ENCODE peak calls at places on chromosome 17, in five cellular contexts. R, O, N, A and F are unnamed samples.

GRCh38 chr17:53101706-53102105 is 721.0 kb upstream of the KIF2B start:
- DNase-seq in R (no peak), O (no peak), N (no peak), A (no peak), F (no peak)

GRCh38 chr17:6482105-6482455 is 37.8 kb downstream of the PIMREG start:
- DNase-seq in R (no peak), O (no peak), N (no peak), A (no peak), F (no peak)

GRCh38 chr17:55852734-55853133 is 101.9 kb downstream of the PCTP start:
- DNase-seq in R (no peak), O (no peak), N (no peak), A (no peak), F (no peak)

GRCh38 chr17:14488958-14489550 is 188.2 kb downstream of the HS3ST3B1 start:
- DNase-seq in R (no peak), O (no peak), N (no peak), A (no peak), F (no peak)

GRCh38 chr17:3955373-3955978 is 8.8 kb downstream of the ATP2A3 start:
- DNase-seq in R (no peak), O (no peak), N (no peak), A (no peak), F (no peak)

GRCh38 chr17:8292639-8293395 is 2.4 kb downstream of the SLC25A35 start:
- DNase-seq in R (no peak), O (no peak), N (no peak), A (no peak), F (no peak)

GRCh38 chr17:20008242-20009051 is 712 bp upstream of the SPECC1 start:
- DNase-seq in R (peak; percentile 68), O (peak; percentile 54), N (no peak), A (no peak), F (peak; percentile 53)

GRCh38 chr17:76687278-76688164 is 23.2 kb downstream of the MXRA7 start:
- DNase-seq in R (no peak), O (peak; percentile 83), N (no peak), A (peak; percentile 55), F (no peak)

GRCh38 chr17:313911-314613 is 38.5 kb downstream of the RPH3AL start:
- DNase-seq in R (no peak), O (no peak), N (no peak), A (no peak), F (no peak)

GRCh38 chr17:61456688-61457225 is 4.5 kb downstream of the TBX4 start:
- DNase-seq in R (no peak), O (no peak), N (no peak), A (no peak), F (no peak)

GRCh38 chr17:47279062-47279801 is 25.6 kb downstream of the ITGB3 start:
- DNase-seq in R (peak; percentile 24), O (peak; percentile 88), N (peak; percentile 99), A (peak; percentile 67), F (no peak)

GRCh38 chr17:74842599-74843351 is 16.9 kb downstream of the GRIN2C start:
- DNase-seq in R (peak; percentile 82), O (peak; percentile 81), N (peak; percentile 52), A (no peak), F (no peak)

GRCh38 chr17:68748381-68748780 is 147.2 kb upstream of the FAM20A start:
- DNase-seq in R (no peak), O (no peak), N (no peak), A (no peak), F (no peak)

GRCh38 chr17:81404557-81405165 is 9.4 kb downstream of the BAHCC1 start:
- DNase-seq in R (no peak), O (no peak), N (no peak), A (no peak), F (no peak)

GRCh38 chr17:8963665-8964258 is 1.7 kb downstream of the PIK3R5 start:
- DNase-seq in R (no peak), O (no peak), N (no peak), A (no peak), F (no peak)

GRCh38 chr17:68172461-68172954 is 75.3 kb upstream of the AMZ2 start:
- DNase-seq in R (peak; percentile 71), O (peak; percentile 72), N (peak; percentile 40), A (peak; percentile 90), F (peak; percentile 61)

GRCh38 chr17:21162394-21162775 is 35.6 kb downstream of the DHRS7B start:
- DNase-seq in R (no peak), O (no peak), N (no peak), A (no peak), F (no peak)

DNA sequence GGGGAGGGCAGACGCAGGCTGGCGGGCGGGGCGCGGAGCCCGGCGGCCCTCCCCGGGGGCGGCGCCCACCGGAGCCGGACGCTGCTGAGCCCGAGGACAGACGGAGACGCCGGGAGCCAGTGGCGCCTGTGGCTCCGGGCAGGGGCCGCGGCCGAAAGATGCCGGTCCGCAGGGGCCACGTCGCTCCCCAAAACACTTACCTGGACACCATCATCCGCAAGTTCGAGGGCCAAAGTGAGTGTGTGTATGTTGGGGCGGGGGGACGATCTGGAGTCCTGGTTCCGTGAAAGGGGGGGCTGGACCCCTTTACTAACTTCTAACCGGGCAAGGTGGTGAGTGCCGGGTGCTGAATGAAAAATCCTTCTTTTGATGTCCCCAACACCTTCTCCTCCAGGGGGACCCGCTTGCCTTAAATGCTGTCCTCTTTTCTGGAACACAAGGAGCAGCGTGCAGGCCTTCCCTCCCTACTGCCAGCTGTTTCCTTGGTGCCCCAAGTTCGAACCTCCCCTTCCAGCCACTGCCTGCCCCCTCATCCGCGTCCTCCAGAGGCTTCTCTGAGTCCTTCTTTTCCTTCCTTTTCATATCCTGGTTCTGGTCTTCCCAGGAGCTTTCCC is at the start of gene KCNH6:
- DNase-seq in R (no peak), O (no peak), N (no peak), A (no peak), F (no peak)
- H3K4me3 ChIP-seq in R (peak within 1 kb of the TSS; percentile 30), O (no peak within 1 kb of the TSS), N (no peak within 1 kb of the TSS), A (no peak within 1 kb of the TSS), F (no peak within 1 kb of the TSS)

GRCh38 chr17:33151565-33151964 is 141.5 kb downstream of the ASIC2 start:
- DNase-seq in R (no peak), O (no peak), N (no peak), A (no peak), F (no peak)
- H3K27ac ChIP-seq in R (no peak overlapping the region), O (no peak overlapping the region), N (no peak overlapping the region), A (no peak overlapping the region), F (no peak overlapping the region)

GRCh38 chr17:82871056-82871775 is 31.4 kb upstream of the ZNF750 start:
- DNase-seq in R (no peak), O (no peak), N (no peak), A (no peak), F (no peak)

GRCh38 chr17:82870091-82870491 is 30.3 kb upstream of the ZNF750 start:
- DNase-seq in R (no peak), O (no peak), N (no peak), A (no peak), F (no peak)

GRCh38 chr17:82868715-82869131 is 28.9 kb upstream of the ZNF750 start:
- DNase-seq in R (no peak), O (no peak), N (no peak), A (no peak), F (no peak)

GRCh38 chr17:82870541-82870940 is 30.7 kb upstream of the ZNF750 start:
- DNase-seq in R (no peak), O (no peak), N (no peak), A (no peak), F (no peak)

DNA sequence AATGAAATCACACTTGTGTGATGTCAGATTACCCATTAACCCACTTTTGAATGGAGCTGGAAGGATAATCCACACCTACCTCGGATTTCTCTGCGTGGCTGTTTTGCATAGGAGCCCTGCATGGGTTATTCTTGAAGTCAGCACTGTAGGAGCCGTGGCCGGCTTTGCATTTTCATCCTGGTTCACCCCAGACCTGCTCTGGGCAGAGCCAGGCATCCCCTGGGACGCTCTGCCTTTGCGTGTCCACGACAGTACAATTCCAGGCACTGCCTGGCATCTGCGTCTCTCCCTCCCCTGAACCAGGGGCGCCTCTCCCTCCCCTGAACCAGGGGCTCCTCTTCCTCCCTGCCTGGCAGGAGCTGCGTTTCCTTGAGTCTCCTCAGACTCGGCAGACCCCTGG is 29.7 kb upstream of the ZNF750 start:
- DNase-seq in R (no peak), O (no peak), N (no peak), A (no peak), F (no peak)
- H3K9me3 ChIP-seq in R (no peaks in the 10 kb centered on the region), O (no peaks in the 10 kb centered on the region), N (no peaks in the 10 kb centered on the region), A (no peaks in the 10 kb centered on the region), F (no peaks in the 10 kb centered on the region)

DNA sequence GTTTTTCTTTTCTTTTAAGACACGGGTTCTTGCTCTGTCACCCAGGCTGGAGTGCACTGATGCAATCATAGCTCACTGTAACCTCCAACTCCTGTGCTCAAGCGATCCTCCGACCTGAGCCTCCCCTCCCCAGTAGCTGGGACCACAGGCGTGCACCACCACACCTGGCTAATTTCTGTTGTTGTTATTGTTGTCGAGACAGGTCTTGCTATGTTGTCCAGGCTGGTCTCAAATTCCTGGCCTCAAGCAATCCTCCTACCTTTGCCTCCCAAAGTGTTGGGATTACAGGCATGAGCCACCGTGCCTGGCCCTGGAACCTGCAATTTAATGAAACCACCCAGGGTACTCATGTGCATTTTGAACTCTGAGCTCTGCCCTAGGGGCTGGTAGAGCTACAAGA is 24.1 kb downstream of the JUP start:
- DNase-seq in R (no peak), O (no peak), N (no peak), A (no peak), F (no peak)
- H3K4me3 ChIP-seq in R (no peak overlapping the region), O (no peak overlapping the region), N (no peak overlapping the region), A (no peak overlapping the region), F (no peak overlapping the region)

GRCh38 chr17:59434429-59434828 is 103.0 kb downstream of the YPEL2 start:
- DNase-seq in R (no peak), O (no peak), N (no peak), A (no peak), F (no peak)

GRCh38 chr17:59436900-59437299 is 105.4 kb downstream of the YPEL2 start:
- DNase-seq in R (no peak), O (no peak), N (no peak), A (no peak), F (no peak)

GRCh38 chr17:59437766-59438165 is 106.3 kb downstream of the YPEL2 start:
- DNase-seq in R (no peak), O (no peak), N (no peak), A (no peak), F (no peak)

GRCh38 chr17:59432657-59433056 is 101.2 kb downstream of the YPEL2 start:
- DNase-seq in R (no peak), O (no peak), N (no peak), A (no peak), F (no peak)

GRCh38 chr17:59435238-59435637 is 103.8 kb downstream of the YPEL2 start:
- DNase-seq in R (no peak), O (no peak), N (peak; percentile 93), A (no peak), F (no peak)
- H3K27ac ChIP-seq in R (peak overlapping the region; percentile 13), O (no peak overlapping the region), N (peak overlapping the region; percentile 61), A (no peak overlapping the region), F (no peak overlapping the region)

GRCh38 chr17:27086526-27086925 is 207.4 kb upstream of the WSB1 start:
- DNase-seq in R (no peak), O (no peak), N (no peak), A (no peak), F (no peak)
- H3K9me3 ChIP-seq in R (no peaks in the 10 kb centered on the region), O (no peaks in the 10 kb centered on the region), N (no peaks in the 10 kb centered on the region), A (no peaks in the 10 kb centered on the region), F (no peaks in the 10 kb centered on the region)